ENCODE peak calls at places on chromosomes 6 and 20, in five cellular contexts. One of them, this sample, is unnamed.

GRCh38 chr6:48765352-48765961 is 654.5 kb upstream of the PTCHD4 start:
- DNase-seq in NCI-H226: peak
- DNase-seq in HEK293T: peak
- DNase-seq in GF-D8: no peak
- DNase-seq in endothelial cell of umbilical vein: peak
- DNase-seq in this sample: no peak

GRCh38 chr6:90277301-90278011 is 19.2 kb downstream of the BACH2 start:
- DNase-seq in NCI-H226: no peak
- DNase-seq in HEK293T: no peak
- DNase-seq in GF-D8: no peak
- DNase-seq in endothelial cell of umbilical vein: no peak
- DNase-seq in this sample: no peak

GRCh38 chr20:14992961-14993360 is 655.5 kb upstream of the FLRT3 start:
- DNase-seq in NCI-H226: peak
- DNase-seq in HEK293T: no peak
- DNase-seq in GF-D8: no peak
- DNase-seq in endothelial cell of umbilical vein: no peak
- DNase-seq in this sample: no peak

GRCh38 chr6:84926756-84927155 is 162.4 kb upstream of the TBX18 start:
- DNase-seq in NCI-H226: no peak
- DNase-seq in HEK293T: no peak
- DNase-seq in GF-D8: no peak
- DNase-seq in endothelial cell of umbilical vein: no peak
- DNase-seq in this sample: no peak

GRCh38 chr6:37630281-37630799 is 67.3 kb downstream of the MDGA1 start:
- DNase-seq in NCI-H226: peak
- DNase-seq in HEK293T: no peak
- DNase-seq in GF-D8: no peak
- DNase-seq in endothelial cell of umbilical vein: peak
- DNase-seq in this sample: no peak

GRCh38 chr6:107244082-107244741 is 128.9 kb upstream of the BEND3 start:
- DNase-seq in NCI-H226: no peak
- DNase-seq in HEK293T: no peak
- DNase-seq in GF-D8: no peak
- DNase-seq in endothelial cell of umbilical vein: no peak
- DNase-seq in this sample: no peak

GRCh38 chr6:3427740-3428085 is 29.1 kb downstream of the SLC22A23 start:
- DNase-seq in NCI-H226: no peak
- DNase-seq in HEK293T: no peak
- DNase-seq in GF-D8: no peak
- DNase-seq in endothelial cell of umbilical vein: peak
- DNase-seq in this sample: no peak

GRCh38 chr6:30007132-30007764 is 53.8 kb upstream of the POLR1H start:
- DNase-seq in NCI-H226: no peak
- DNase-seq in HEK293T: no peak
- DNase-seq in GF-D8: no peak
- DNase-seq in endothelial cell of umbilical vein: no peak
- DNase-seq in this sample: peak

GRCh38 chr20:11777861-11778570 is 139.7 kb upstream of the BTBD3 start:
- DNase-seq in NCI-H226: no peak
- DNase-seq in HEK293T: no peak
- DNase-seq in GF-D8: no peak
- DNase-seq in endothelial cell of umbilical vein: peak
- DNase-seq in this sample: no peak

GRCh38 chr6:68635706-68636513 is 828 bp downstream of the ADGRB3 start:
- DNase-seq in NCI-H226: no peak
- DNase-seq in HEK293T: peak
- DNase-seq in GF-D8: no peak
- DNase-seq in endothelial cell of umbilical vein: peak
- DNase-seq in this sample: no peak

GRCh38 chr20:2708073-2708415 is 15.5 kb downstream of the EBF4 start:
- DNase-seq in NCI-H226: no peak
- DNase-seq in HEK293T: no peak
- DNase-seq in GF-D8: no peak
- DNase-seq in endothelial cell of umbilical vein: no peak
- DNase-seq in this sample: peak

GRCh38 chr20:15576401-15576800 is 996.8 kb downstream of the KIF16B start:
- DNase-seq in NCI-H226: no peak
- DNase-seq in HEK293T: no peak
- DNase-seq in GF-D8: no peak
- DNase-seq in endothelial cell of umbilical vein: no peak
- DNase-seq in this sample: no peak

GRCh38 chr6:56927538-56928453 is 27.1 kb upstream of the BEND6 start:
- DNase-seq in NCI-H226: no peak
- DNase-seq in HEK293T: no peak
- DNase-seq in GF-D8: peak
- DNase-seq in endothelial cell of umbilical vein: no peak
- DNase-seq in this sample: no peak

GRCh38 chr20:25624500-25624939 is 706 bp upstream of the NANP start:
- DNase-seq in NCI-H226: no peak
- DNase-seq in HEK293T: no peak
- DNase-seq in GF-D8: peak
- DNase-seq in endothelial cell of umbilical vein: no peak
- DNase-seq in this sample: no peak

GRCh38 chr6:34044945-34045595 is 100.8 kb downstream of the GRM4 start:
- DNase-seq in NCI-H226: no peak
- DNase-seq in HEK293T: no peak
- DNase-seq in GF-D8: no peak
- DNase-seq in endothelial cell of umbilical vein: no peak
- DNase-seq in this sample: no peak

GRCh38 chr6:52547647-52548352 is 29.1 kb downstream of the TRAM2 start:
- DNase-seq in NCI-H226: no peak
- DNase-seq in HEK293T: no peak
- DNase-seq in GF-D8: no peak
- DNase-seq in endothelial cell of umbilical vein: no peak
- DNase-seq in this sample: peak

GRCh38 chr6:121503633-121504032 is 68.2 kb downstream of the GJA1 start:
- DNase-seq in NCI-H226: no peak
- DNase-seq in HEK293T: no peak
- DNase-seq in GF-D8: no peak
- DNase-seq in endothelial cell of umbilical vein: peak
- DNase-seq in this sample: no peak

GRCh38 chr6:11341867-11342266 is 109.4 kb upstream of the NEDD9 start:
- DNase-seq in NCI-H226: peak
- DNase-seq in HEK293T: no peak
- DNase-seq in GF-D8: no peak
- DNase-seq in endothelial cell of umbilical vein: no peak
- DNase-seq in this sample: no peak

GRCh38 chr20:44566018-44566417 is 16.4 kb upstream of the PKIG start:
- DNase-seq in NCI-H226: no peak
- DNase-seq in HEK293T: no peak
- DNase-seq in GF-D8: no peak
- DNase-seq in endothelial cell of umbilical vein: no peak
- DNase-seq in this sample: no peak

GRCh38 chr20:51365670-51366069 is 176.8 kb downstream of the NFATC2 start:
- DNase-seq in NCI-H226: peak
- DNase-seq in HEK293T: no peak
- DNase-seq in GF-D8: no peak
- DNase-seq in endothelial cell of umbilical vein: no peak
- DNase-seq in this sample: no peak

GRCh38 chr20:32249030-32249738 is 28.3 kb upstream of the KIF3B start:
- DNase-seq in NCI-H226: no peak
- DNase-seq in HEK293T: no peak
- DNase-seq in GF-D8: no peak
- DNase-seq in endothelial cell of umbilical vein: no peak
- DNase-seq in this sample: no peak

GRCh38 chr6:14455942-14456648 is 338.5 kb downstream of the CD83 start:
- DNase-seq in NCI-H226: no peak
- DNase-seq in HEK293T: no peak
- DNase-seq in GF-D8: no peak
- DNase-seq in endothelial cell of umbilical vein: no peak
- DNase-seq in this sample: no peak

GRCh38 chr20:64069614-64070243 is 6.7 kb downstream of the TCEA2 start:
- DNase-seq in NCI-H226: no peak
- DNase-seq in HEK293T: peak
- DNase-seq in GF-D8: no peak
- DNase-seq in endothelial cell of umbilical vein: peak
- DNase-seq in this sample: no peak

GRCh38 chr20:57622579-57623381 is 2.6 kb upstream of the ZBP1 start:
- DNase-seq in NCI-H226: peak
- DNase-seq in HEK293T: peak
- DNase-seq in GF-D8: no peak
- DNase-seq in endothelial cell of umbilical vein: peak
- DNase-seq in this sample: peak

GRCh38 chr20:58447733-58448391 is 58.8 kb downstream of the VAPB start:
- DNase-seq in NCI-H226: peak
- DNase-seq in HEK293T: peak
- DNase-seq in GF-D8: peak
- DNase-seq in endothelial cell of umbilical vein: peak
- DNase-seq in this sample: peak

GRCh38 chr20:57600324-57601210 is 19.7 kb downstream of the ZBP1 start:
- DNase-seq in NCI-H226: peak
- DNase-seq in HEK293T: no peak
- DNase-seq in GF-D8: no peak
- DNase-seq in endothelial cell of umbilical vein: no peak
- DNase-seq in this sample: no peak

GRCh38 chr6:72218125-72218524 is 331.8 kb downstream of the RIMS1 start:
- DNase-seq in NCI-H226: peak
- DNase-seq in HEK293T: peak
- DNase-seq in GF-D8: no peak
- DNase-seq in endothelial cell of umbilical vein: peak
- DNase-seq in this sample: peak

GRCh38 chr20:38894091-38894847 is 31.9 kb upstream of the FAM83D start:
- DNase-seq in NCI-H226: no peak
- DNase-seq in HEK293T: no peak
- DNase-seq in GF-D8: no peak
- DNase-seq in endothelial cell of umbilical vein: no peak
- DNase-seq in this sample: no peak

GRCh38 chr20:18055261-18055660 is 2.5 kb downstream of the OVOL2 start:
- DNase-seq in NCI-H226: no peak
- DNase-seq in HEK293T: no peak
- DNase-seq in GF-D8: no peak
- DNase-seq in endothelial cell of umbilical vein: no peak
- DNase-seq in this sample: no peak

GRCh38 chr20:17612975-17613327 is 43.1 kb downstream of the DSTN start:
- DNase-seq in NCI-H226: no peak
- DNase-seq in HEK293T: no peak
- DNase-seq in GF-D8: no peak
- DNase-seq in endothelial cell of umbilical vein: no peak
- DNase-seq in this sample: no peak

GRCh38 chr20:43379239-43379917 is 78.3 kb upstream of the SRSF6 start:
- DNase-seq in NCI-H226: peak
- DNase-seq in HEK293T: no peak
- DNase-seq in GF-D8: no peak
- DNase-seq in endothelial cell of umbilical vein: no peak
- DNase-seq in this sample: no peak

GRCh38 chr6:10305740-10306423 is 109.0 kb downstream of the TFAP2A start:
- DNase-seq in NCI-H226: no peak
- DNase-seq in HEK293T: no peak
- DNase-seq in GF-D8: no peak
- DNase-seq in endothelial cell of umbilical vein: no peak
- DNase-seq in this sample: no peak

This sample was measured in left lobe of liver.